ENCODE peak calls at places on chromosomes 7 and 10, in five cellular contexts. G, H, F, O and U are unnamed samples.

GRCh38 chr7:120412665-120413064 is 139.7 kb downstream of the KCND2 start:
- DNase-seq in H (no peak), O (no peak), F (no peak), G (no peak), U (no peak)

GRCh38 chr7:70313251-70313650 is 715.0 kb downstream of the AUTS2 start:
- DNase-seq in F (no peak), O (no peak), H (no peak), G (no peak), U (no peak)

GRCh38 chr10:1102392-1102791 is 46.2 kb downstream of the WDR37 start:
- DNase-seq in F (no peak), G (no peak), O (no peak), H (peak), U (no peak)

GRCh38 chr7:146002431-146003078 is 114.0 kb upstream of the CNTNAP2 start:
- DNase-seq in H (no peak), F (no peak), O (no peak), G (no peak), U (no peak)

GRCh38 chr10:21496285-21497176 is 29.0 kb downstream of the SKIDA1 start:
- DNase-seq in G (peak), H (peak), F (no peak), O (peak), U (no peak)

GRCh38 chr7:12490105-12490688 is 80.3 kb upstream of the SCIN start:
- DNase-seq in O (no peak), G (peak), H (peak), F (peak), U (peak)

GRCh38 chr7:141369422-141369821 is 181.8 kb upstream of the AGK start:
- DNase-seq in G (no peak), H (no peak), O (no peak), F (no peak), U (no peak)

GRCh38 chr10:80458263-80458625 is 4.1 kb downstream of the TSPAN14 start:
- DNase-seq in O (no peak), G (no peak), H (no peak), F (no peak), U (no peak)

GRCh38 chr7:158601090-158601489 is 13.5 kb upstream of the PTPRN2 start:
- DNase-seq in G (no peak), F (no peak), O (no peak), H (no peak), U (no peak)

GRCh38 chr7:55172881-55173609 is 154.2 kb downstream of the EGFR start:
- DNase-seq in G (peak), H (no peak), O (no peak), F (no peak), U (no peak)

GRCh38 chr10:35933940-35934636 is 292.0 kb upstream of the FZD8 start:
- DNase-seq in F (no peak), H (no peak), O (no peak), G (no peak), U (no peak)

GRCh38 chr7:19715499-19715898 is 6.7 kb upstream of the POLR1F start:
- DNase-seq in F (no peak), H (no peak), G (peak), O (no peak), U (no peak)

GRCh38 chr10:23354630-23355343 is 10.2 kb upstream of the C10orf67 start:
- DNase-seq in O (no peak), F (no peak), G (no peak), H (no peak), U (no peak)

GRCh38 chr7:131649879-131650278 is 93.5 kb upstream of the PODXL start:
- DNase-seq in G (no peak), H (no peak), O (no peak), F (no peak), U (no peak)

GRCh38 chr10:72009430-72010081 is 45.4 kb downstream of the CHST3 start:
- DNase-seq in H (peak), O (peak), G (peak), F (peak), U (peak)

GRCh38 chr10:77696584-77696983 is 59.0 kb upstream of the KCNMA1 start:
- DNase-seq in O (no peak), G (no peak), F (no peak), H (no peak), U (no peak)

GRCh38 chr10:77689339-77689738 is 51.7 kb upstream of the KCNMA1 start:
- DNase-seq in F (no peak), H (no peak), O (no peak), G (no peak), U (no peak)

GRCh38 chr10:77695186-77695585 is 57.6 kb upstream of the KCNMA1 start:
- DNase-seq in G (no peak), O (no peak), F (no peak), H (no peak), U (no peak)

GRCh38 chr10:77687621-77688020 is 50.0 kb upstream of the KCNMA1 start:
- DNase-seq in G (no peak), O (no peak), H (no peak), F (no peak), U (no peak)

DNA sequence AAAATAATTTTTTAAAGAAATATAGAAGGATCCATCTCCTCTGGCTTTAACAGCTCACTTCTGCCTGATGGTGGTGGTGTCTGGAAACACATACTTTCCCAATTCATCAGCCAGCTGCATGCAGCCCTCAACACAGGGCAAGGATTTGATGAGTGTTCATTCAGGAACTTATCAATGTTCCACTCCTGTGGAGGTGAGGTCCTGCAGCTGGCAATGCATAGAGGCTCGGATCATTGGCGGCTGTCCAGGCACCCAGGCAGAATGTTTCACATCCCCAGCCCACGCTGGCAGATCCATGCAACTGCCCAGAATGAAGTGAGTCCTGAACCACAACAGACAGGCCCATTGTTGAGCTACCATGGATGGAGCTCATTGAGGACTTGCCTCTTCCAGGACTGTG is 55.2 kb upstream of the KCNMA1 start:
- DNase-seq in F (no peak), O (no peak), H (peak), G (peak), U (peak)
- TF ChIP-seq CTCF in F (peak), O (no peak), H (peak), G (no peak), U (peak)

GRCh38 chr7:77244222-77244934 is 44.8 kb upstream of the FGL2 start:
- DNase-seq in G (peak), H (peak), F (no peak), O (no peak), U (no peak)
- H3K4me3 ChIP-seq in G (no peak), H (no peak), F (no peak), O (no peak), U (no peak)

GRCh38 chr10:121926669-121927360 is 1.0 kb downstream of the ATE1 start:
- DNase-seq in F (no peak), G (peak), O (no peak), H (no peak), U (no peak)

GRCh38 chr10:121926157-121926556 is 1.7 kb downstream of the ATE1 start:
- DNase-seq in G (peak), O (no peak), F (no peak), H (no peak), U (no peak)

GRCh38 chr10:121928528-121928884 is 675 bp upstream of the ATE1 start:
- DNase-seq in G (peak), F (no peak), O (no peak), H (peak), U (no peak)

GRCh38 chr10:121927361-121927840 is 430 bp downstream of the ATE1 start:
- DNase-seq in G (peak), F (no peak), H (peak), O (peak), U (no peak)

GRCh38 chr10:121927841-121928527 is at the start of gene ATE1:
- DNase-seq in O (peak), F (peak), H (peak), G (peak), U (peak)
- TF ChIP-seq CTCF in O (no peak), F (peak), H (no peak), G (peak), U (peak)

DNA sequence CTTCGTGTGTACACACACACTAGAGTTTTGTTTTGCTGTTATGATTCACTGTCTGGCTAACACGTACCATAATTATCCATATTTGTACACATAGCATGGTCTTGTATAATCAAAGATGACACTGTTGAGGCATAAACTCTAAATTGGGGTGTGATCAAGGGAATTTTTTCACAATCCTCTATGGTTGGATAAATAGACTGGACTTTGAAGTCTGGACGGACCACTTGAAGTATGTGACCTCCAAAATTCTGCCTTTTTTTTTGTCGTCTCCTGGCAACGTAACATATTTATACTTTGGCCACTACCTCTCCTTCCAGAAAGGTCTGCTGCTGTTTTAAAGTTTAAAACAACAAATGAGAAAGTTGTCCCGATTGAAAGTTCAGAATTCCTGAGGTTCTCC is 193.4 kb downstream of the CACNB2 start:
- DNase-seq in F (no peak), O (no peak), H (no peak), G (no peak), U (no peak)
- H3K4me3 ChIP-seq in F (no peak), O (no peak), H (no peak), G (no peak), U (no peak)

DNA sequence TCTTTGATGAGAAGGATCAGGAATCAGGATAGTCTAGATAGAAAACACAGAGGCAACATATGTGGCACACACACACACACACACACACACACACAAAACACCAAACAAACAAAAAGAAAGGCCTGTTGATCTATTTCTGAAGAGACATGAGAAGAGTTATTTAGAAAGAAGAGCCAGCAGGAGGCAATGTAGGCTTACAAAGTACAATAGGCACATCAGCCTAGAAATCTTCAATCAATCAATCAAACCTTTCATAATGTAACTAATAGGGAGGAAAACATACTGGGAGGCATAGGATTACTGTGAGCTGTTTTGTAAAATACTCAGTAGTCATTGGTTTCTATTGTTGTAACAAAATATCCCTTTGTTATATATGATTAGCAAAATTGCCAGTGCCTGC is 47.3 kb upstream of the TES start:
- DNase-seq in H (no peak), F (no peak), G (no peak), O (no peak), U (no peak)
- TF ChIP-seq CTCF in H (no peak), F (no peak), G (no peak), O (no peak), U (peak)

DNA sequence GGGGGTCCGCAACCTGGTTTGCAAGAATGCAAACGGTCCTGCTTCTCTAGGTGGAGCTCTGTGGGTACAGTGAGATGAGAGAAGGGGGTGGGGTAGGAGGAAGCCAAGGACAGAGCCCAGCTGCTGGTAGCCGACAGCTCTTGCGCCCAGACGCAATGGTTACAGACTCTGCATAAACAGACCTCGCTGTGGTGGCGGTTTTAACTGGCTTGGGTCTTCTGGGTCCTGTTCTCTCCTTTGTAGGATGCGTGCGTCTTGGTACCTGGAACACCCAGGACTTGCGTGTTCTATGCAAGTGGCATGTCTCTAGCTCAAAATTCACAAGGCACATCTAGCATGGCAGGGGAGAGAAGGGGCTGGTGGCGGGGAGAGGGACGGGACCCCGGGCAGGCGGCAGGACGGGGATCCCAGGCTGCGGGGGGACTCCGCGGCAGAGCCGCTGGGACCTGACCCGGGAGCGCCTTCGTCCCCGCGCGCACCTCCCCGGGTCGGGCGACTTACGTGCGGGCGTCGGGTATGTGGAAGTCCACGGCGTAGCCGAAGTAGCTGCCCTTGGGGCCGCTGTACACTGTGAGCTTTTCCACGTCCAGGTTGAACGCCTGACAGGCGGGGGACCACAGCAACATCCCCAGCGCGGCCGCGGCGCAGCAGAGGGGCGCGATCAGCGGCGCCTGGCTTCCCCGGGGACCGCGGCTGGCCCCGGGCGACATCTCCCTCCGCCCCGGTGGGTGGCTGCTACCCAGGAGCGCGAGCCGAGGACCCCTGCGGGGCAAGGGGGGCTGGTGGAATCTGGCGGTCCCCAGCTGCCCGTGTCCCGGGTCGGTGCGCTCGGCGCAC is 442 bp downstream of the ITGA8 start:
- DNase-seq in F (no peak), G (no peak), O (no peak), H (no peak), U (no peak)
- H3K4me3 ChIP-seq in F (peak), G (no peak), O (peak), H (peak), U (no peak)

DNA sequence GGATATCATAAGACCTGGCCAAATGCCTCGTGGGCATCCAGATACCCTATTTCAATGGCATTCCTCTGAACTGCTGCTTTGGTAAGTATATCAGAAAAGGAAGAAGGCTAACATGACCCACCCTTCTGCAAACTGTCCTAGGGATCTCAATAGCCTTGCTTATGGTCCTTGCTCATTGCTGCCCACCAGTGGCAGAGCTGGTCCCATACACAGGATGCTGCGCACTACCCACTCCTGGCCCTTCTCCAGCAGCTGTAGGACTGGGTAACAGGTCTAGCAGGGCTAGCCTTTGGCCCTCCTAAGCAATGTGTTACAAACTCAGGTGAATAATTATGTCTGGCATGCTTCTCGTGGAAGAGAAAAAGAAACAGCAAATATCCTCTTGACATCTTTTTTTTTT is 72.5 kb downstream of the C10orf90 start:
- DNase-seq in O (no peak), F (no peak), G (peak), H (peak), U (no peak)
- TF ChIP-seq CTCF in O (no peak), F (peak), G (peak), H (peak), U (peak)

DNA sequence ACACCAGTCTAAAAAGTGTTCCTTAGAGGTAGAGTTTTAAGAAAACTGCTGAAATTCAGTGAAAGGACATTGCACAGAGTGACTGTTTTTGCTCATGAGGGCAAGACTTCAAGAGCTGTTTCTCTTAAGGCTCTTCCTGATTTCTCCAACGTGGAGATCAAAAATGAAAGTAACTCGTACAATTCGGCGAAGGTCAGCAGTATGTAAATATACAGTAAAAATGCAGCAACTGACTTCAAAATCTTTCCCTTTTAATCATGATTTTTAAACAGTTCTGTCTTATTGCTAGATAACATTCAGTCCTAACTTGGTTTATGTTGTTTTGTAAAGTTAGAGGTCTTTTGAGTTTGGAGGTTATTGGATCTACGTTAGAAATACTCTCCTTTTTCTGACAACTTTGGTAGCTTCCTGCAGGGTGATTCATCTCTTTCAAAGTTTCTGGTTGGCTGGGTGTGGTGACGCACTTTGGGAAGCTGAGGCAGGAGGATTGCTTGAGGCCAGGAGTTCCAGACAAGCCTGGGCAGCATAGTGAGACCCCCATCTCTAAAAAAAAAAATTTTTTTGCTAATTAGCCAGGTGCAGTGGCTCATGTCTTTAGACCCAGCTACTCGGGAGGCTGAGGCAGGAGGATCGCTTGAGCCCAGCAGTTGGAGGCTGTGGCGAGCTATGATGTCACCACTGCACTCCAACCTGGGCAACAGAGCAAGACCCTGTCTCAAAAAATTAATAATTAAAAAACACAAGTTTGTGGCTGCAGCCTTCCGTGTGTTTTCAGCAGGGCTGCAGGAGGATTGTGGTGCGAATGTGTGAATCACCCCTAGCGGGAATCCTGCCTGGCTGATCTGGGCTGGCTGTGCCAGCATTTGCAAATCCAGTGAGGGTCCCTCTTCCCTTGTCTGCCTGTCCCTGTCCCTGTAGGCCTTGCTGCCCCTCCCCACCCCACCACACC is 29.2 kb upstream of the AP5Z1 start:
- DNase-seq in G (peak), F (no peak), H (peak), O (no peak), U (no peak)
- H3K4me3 ChIP-seq in G (peak), F (no peak), H (peak), O (peak), U (peak)

GRCh38 chr10:74081192-74081803 is 69.3 kb downstream of the AP3M1 start:
- DNase-seq in O (no peak), F (no peak), G (peak), H (peak), U (no peak)
- TF ChIP-seq CTCF in O (peak), F (peak), G (peak), H (peak), U (peak)